ENCODE peak calls at places on chromosomes 7 and 10, in seven cellular contexts. N, F, Z, T, I, V and L are unnamed samples.

GRCh38 chr10:11631890-11632587 is 20.6 kb upstream of the USP6NL start:
- DNase-seq in N (no peak), T (no peak), I (no peak), V (no peak), F (no peak), Z (no peak), L (no peak)

GRCh38 chr10:74889662-74889998 is 63.2 kb downstream of the KAT6B start:
- DNase-seq in T (no peak), F (no peak), Z (no peak), V (no peak), N (no peak), I (no peak), L (no peak)

GRCh38 chr10:62740885-62741284 is 63.6 kb upstream of the ADO start:
- DNase-seq in F (no peak), I (no peak), T (no peak), Z (no peak), V (no peak), N (no peak), L (no peak)

GRCh38 chr7:152706465-152706864 is 30.5 kb upstream of the XRCC2 start:
- DNase-seq in V (no peak), I (no peak), N (no peak), F (no peak), T (no peak), Z (no peak), L (no peak)

GRCh38 chr7:68688416-68689086 is 909.7 kb upstream of the AUTS2 start:
- DNase-seq in F (no peak), I (no peak), N (no peak), V (no peak), Z (no peak), T (no peak), L (no peak)

GRCh38 chr7:150850273-150850672 is 2.0 kb upstream of the AOC1 start:
- DNase-seq in Z (no peak), F (no peak), N (no peak), V (no peak), I (no peak), T (no peak), L (no peak)

GRCh38 chr7:55210716-55211115 is 154.4 kb upstream of the LANCL2 start:
- DNase-seq in I (no peak), F (no peak), V (no peak), N (no peak), Z (no peak), T (no peak), L (no peak)

GRCh38 chr7:143284591-143285453 is at the start of gene TMEM139:
- DNase-seq in T (no peak), Z (peak; percentile 63), V (no peak), I (no peak), F (no peak), N (peak; percentile 82), L (no peak)

GRCh38 chr10:23540401-23540800 is 101.5 kb downstream of the OTUD1 start:
- DNase-seq in V (no peak), I (no peak), T (no peak), N (no peak), Z (no peak), F (peak; percentile 17), L (no peak)

GRCh38 chr7:102896585-102896984 is 16.2 kb upstream of the LRRC17 start:
- DNase-seq in I (no peak), T (no peak), N (no peak), V (no peak), F (no peak), Z (no peak), L (no peak)

GRCh38 chr10:13945760-13946460 is 359.1 kb downstream of the PRPF18 start:
- DNase-seq in N (no peak), Z (no peak), T (no peak), I (no peak), V (peak; percentile 56), F (peak; percentile 29), L (no peak)

GRCh38 chr7:5653661-5654060 is 127.8 kb downstream of the RNF216 start:
- DNase-seq in T (no peak), Z (no peak), V (no peak), N (no peak), I (no peak), F (no peak), L (no peak)

GRCh38 chr10:113960617-113961260 is 82.9 kb upstream of the ADRB1 start:
- DNase-seq in F (no peak), I (no peak), T (no peak), N (peak; percentile 79), V (no peak), Z (peak; percentile 38), L (no peak)
- H3K4me3 ChIP-seq in F (no peak overlapping the region), I (no peak overlapping the region), T (no peak overlapping the region), N (no peak overlapping the region), V (no peak overlapping the region), Z (no peak overlapping the region), L (no peak overlapping the region)

DNA sequence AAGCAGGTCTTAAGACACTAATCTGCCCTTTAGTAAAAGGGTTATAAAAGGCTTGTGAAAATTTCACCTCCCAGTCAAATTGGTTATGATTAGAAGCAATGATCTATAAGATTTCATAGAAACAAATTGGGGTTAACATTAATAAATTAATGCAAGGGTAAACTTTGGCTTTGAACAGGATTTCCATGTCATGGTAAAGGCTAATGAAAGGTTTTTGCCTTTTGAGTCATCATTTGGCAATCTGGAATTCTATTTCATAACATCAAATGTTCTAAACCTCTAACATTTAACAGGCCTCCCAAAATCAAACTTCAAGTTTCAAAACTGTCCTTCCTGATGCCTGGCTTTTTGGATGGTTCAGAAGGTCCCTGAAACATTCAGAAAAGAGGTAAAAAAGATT is 62.4 kb downstream of the COA1 start:
- DNase-seq in I (no peak), Z (no peak), F (peak; percentile 51), T (no peak), N (no peak), V (no peak), L (no peak)
- H3K9me3 ChIP-seq in I (peaks cover 4% of the 10 kb centered on the region), Z (no peaks in the 10 kb centered on the region), F (no peaks in the 10 kb centered on the region), T (peaks cover 5% of the 10 kb centered on the region), N (peaks cover 2% of the 10 kb centered on the region), V (no peaks in the 10 kb centered on the region), L (no peaks in the 10 kb centered on the region)

GRCh38 chr7:33932221-33932620 is 26.9 kb downstream of the BMPER start:
- DNase-seq in V (no peak), T (no peak), I (no peak), F (no peak), N (no peak), Z (no peak), L (no peak)
- H3K4me3 ChIP-seq in V (no peak overlapping the region), T (no peak overlapping the region), I (peak overlapping the region; percentile 47), F (no peak overlapping the region), N (no peak overlapping the region), Z (no peak overlapping the region), L (peak overlapping the region; percentile 51)

DNA sequence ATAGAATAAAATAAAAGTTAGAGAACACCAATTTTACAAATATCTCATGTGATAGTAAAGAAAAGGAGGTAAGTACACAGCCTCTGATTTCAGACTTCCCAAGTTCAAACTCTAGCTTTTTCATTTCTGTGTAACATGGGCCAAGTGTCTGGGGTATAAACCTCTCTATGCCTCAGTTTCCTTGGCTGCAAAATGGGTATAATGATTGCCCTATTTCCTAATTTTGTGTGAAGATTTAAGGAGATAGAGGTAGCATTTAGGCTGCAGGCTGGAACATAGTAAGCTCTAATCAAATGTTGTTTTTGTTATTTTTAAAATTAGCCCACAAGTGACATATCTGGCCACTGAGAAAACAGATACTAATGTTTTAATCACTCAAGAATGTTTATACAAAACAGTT is 26.1 kb upstream of the EPC1 start:
- DNase-seq in T (no peak), I (no peak), Z (no peak), V (no peak), F (no peak), N (no peak), L (no peak)
- H3K9me3 ChIP-seq in T (no peaks in the 10 kb centered on the region), I (peaks cover 7% of the 10 kb centered on the region), Z (no peaks in the 10 kb centered on the region), V (no peaks in the 10 kb centered on the region), F (no peaks in the 10 kb centered on the region), N (no peaks in the 10 kb centered on the region), L (no peaks in the 10 kb centered on the region)

GRCh38 chr7:136012238-136012637 is 35.1 kb upstream of the MTPN start:
- DNase-seq in I (no peak), T (no peak), N (no peak), V (no peak), F (no peak), Z (no peak), L (no peak)

GRCh38 chr7:136006208-136006607 is 29.0 kb upstream of the MTPN start:
- DNase-seq in F (no peak), I (no peak), Z (no peak), T (no peak), V (no peak), N (no peak), L (no peak)

GRCh38 chr7:136014659-136015058 is 37.5 kb upstream of the MTPN start:
- DNase-seq in Z (no peak), F (no peak), N (no peak), V (no peak), T (no peak), I (no peak), L (no peak)

GRCh38 chr7:136004083-136004482 is 26.9 kb upstream of the MTPN start:
- DNase-seq in V (no peak), N (no peak), I (no peak), Z (no peak), T (no peak), F (no peak), L (no peak)

GRCh38 chr7:136009488-136010079 is 32.4 kb upstream of the MTPN start:
- DNase-seq in F (peak; percentile 68), N (no peak), T (peak; percentile 15), V (no peak), I (no peak), Z (no peak), L (no peak)
- H3K4me3 ChIP-seq in F (no peak overlapping the region), N (no peak overlapping the region), T (no peak overlapping the region), V (no peak overlapping the region), I (no peak overlapping the region), Z (no peak overlapping the region), L (no peak overlapping the region)

GRCh38 chr7:92848441-92848840 is 12.1 kb upstream of the CDK6 start:
- DNase-seq in N (no peak), T (no peak), F (no peak), I (no peak), Z (no peak), V (no peak), L (no peak)
- H3K9me3 ChIP-seq in N (no peaks in the 10 kb centered on the region), T (no peaks in the 10 kb centered on the region), F (no peaks in the 10 kb centered on the region), I (no peaks in the 10 kb centered on the region), Z (no peaks in the 10 kb centered on the region), V (no peaks in the 10 kb centered on the region), L (no peaks in the 10 kb centered on the region)

DNA sequence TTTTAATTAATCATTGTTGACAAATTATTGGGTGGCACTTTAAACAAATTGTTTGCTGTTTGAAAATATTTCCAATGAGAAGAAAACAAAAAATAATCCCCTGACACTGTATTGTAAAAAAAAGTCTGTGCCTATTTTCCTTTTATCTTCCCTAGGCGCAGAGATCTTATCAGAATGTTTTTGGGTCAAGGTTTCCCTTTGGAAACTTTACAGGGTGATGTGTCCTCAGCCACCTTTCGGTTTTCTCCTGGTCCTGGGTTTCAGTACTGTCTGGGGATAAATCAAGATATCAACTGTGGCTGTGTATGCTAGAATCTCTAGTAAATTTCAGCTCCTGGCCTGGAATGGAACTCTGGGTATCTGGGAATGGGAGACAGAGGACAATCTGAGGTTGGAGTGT is 1.4 kb downstream of the ZNF107 start:
- DNase-seq in Z (no peak), N (no peak), I (no peak), F (no peak), V (peak; percentile 33), T (no peak), L (no peak)
- H3K4me3 ChIP-seq in Z (no peak overlapping the region), N (no peak overlapping the region), I (no peak overlapping the region), F (peak overlapping the region; percentile 82), V (no peak overlapping the region), T (no peak overlapping the region), L (no peak overlapping the region)